ENCODE peak calls at places on chromosomes 7 and 10, in six cellular contexts. One of them, this sample, is unnamed.

GRCh38 chr7:107203607-107204006 is 34.8 kb downstream of the HBP1 start:
- DNase-seq in activated CD4-positive, alpha-beta T cell treated with anti-CD3 and anti-CD28 coated beads for 48 hours: no peak
- DNase-seq in cerebellar nuclear complex: no peak
- DNase-seq in HL-60: no peak
- DNase-seq in epithelial cell of esophagus: no peak
- DNase-seq in iris pigment epithelial cell: no peak
- DNase-seq in this sample: no peak

GRCh38 chr10:110629680-110630191 is 14.4 kb upstream of the RBM20 start:
- DNase-seq in epithelial cell of esophagus: peak
- DNase-seq in iris pigment epithelial cell: peak
- DNase-seq in activated CD4-positive, alpha-beta T cell treated with anti-CD3 and anti-CD28 coated beads for 48 hours: no peak
- DNase-seq in cerebellar nuclear complex: no peak
- DNase-seq in HL-60: no peak
- DNase-seq in this sample: peak

GRCh38 chr7:21819048-21819447 is 126.7 kb downstream of the CDCA7L start:
- DNase-seq in iris pigment epithelial cell: no peak
- DNase-seq in cerebellar nuclear complex: no peak
- DNase-seq in HL-60: no peak
- DNase-seq in activated CD4-positive, alpha-beta T cell treated with anti-CD3 and anti-CD28 coated beads for 48 hours: peak
- DNase-seq in epithelial cell of esophagus: no peak
- DNase-seq in this sample: no peak

GRCh38 chr7:107045195-107045960 is 873 bp downstream of the PRKAR2B start:
- DNase-seq in iris pigment epithelial cell: no peak
- DNase-seq in activated CD4-positive, alpha-beta T cell treated with anti-CD3 and anti-CD28 coated beads for 48 hours: no peak
- DNase-seq in epithelial cell of esophagus: no peak
- DNase-seq in HL-60: no peak
- DNase-seq in cerebellar nuclear complex: peak
- DNase-seq in this sample: no peak

GRCh38 chr10:5043716-5044115 is 40.1 kb upstream of the AKR1C2 start:
- DNase-seq in cerebellar nuclear complex: no peak
- DNase-seq in iris pigment epithelial cell: peak
- DNase-seq in HL-60: no peak
- DNase-seq in activated CD4-positive, alpha-beta T cell treated with anti-CD3 and anti-CD28 coated beads for 48 hours: no peak
- DNase-seq in epithelial cell of esophagus: peak
- DNase-seq in this sample: no peak

GRCh38 chr7:117072620-117073118 is 119.4 kb downstream of the ST7 start:
- DNase-seq in HL-60: no peak
- DNase-seq in epithelial cell of esophagus: peak
- DNase-seq in iris pigment epithelial cell: peak
- DNase-seq in cerebellar nuclear complex: peak
- DNase-seq in activated CD4-positive, alpha-beta T cell treated with anti-CD3 and anti-CD28 coated beads for 48 hours: no peak
- DNase-seq in this sample: no peak

GRCh38 chr10:123854498-123854897 is 37.1 kb downstream of the CPXM2 start:
- DNase-seq in cerebellar nuclear complex: no peak
- DNase-seq in epithelial cell of esophagus: no peak
- DNase-seq in iris pigment epithelial cell: no peak
- DNase-seq in HL-60: no peak
- DNase-seq in activated CD4-positive, alpha-beta T cell treated with anti-CD3 and anti-CD28 coated beads for 48 hours: no peak
- DNase-seq in this sample: no peak

GRCh38 chr7:11540271-11540761 is 291.7 kb downstream of the THSD7A start:
- DNase-seq in HL-60: no peak
- DNase-seq in activated CD4-positive, alpha-beta T cell treated with anti-CD3 and anti-CD28 coated beads for 48 hours: no peak
- DNase-seq in epithelial cell of esophagus: peak
- DNase-seq in cerebellar nuclear complex: no peak
- DNase-seq in iris pigment epithelial cell: peak
- DNase-seq in this sample: no peak

GRCh38 chr7:87474533-87475358 is 734 bp downstream of the ABCB4 start:
- DNase-seq in iris pigment epithelial cell: peak
- DNase-seq in HL-60: peak
- DNase-seq in cerebellar nuclear complex: no peak
- DNase-seq in epithelial cell of esophagus: no peak
- DNase-seq in activated CD4-positive, alpha-beta T cell treated with anti-CD3 and anti-CD28 coated beads for 48 hours: no peak
- DNase-seq in this sample: no peak

GRCh38 chr7:40714338-40715052 is 579.7 kb downstream of the SUGCT start:
- DNase-seq in activated CD4-positive, alpha-beta T cell treated with anti-CD3 and anti-CD28 coated beads for 48 hours: no peak
- DNase-seq in cerebellar nuclear complex: no peak
- DNase-seq in iris pigment epithelial cell: no peak
- DNase-seq in HL-60: no peak
- DNase-seq in epithelial cell of esophagus: no peak
- DNase-seq in this sample: no peak

GRCh38 chr7:129609666-129610065 is 1.9 kb upstream of the NRF1 start:
- DNase-seq in HL-60: no peak
- DNase-seq in activated CD4-positive, alpha-beta T cell treated with anti-CD3 and anti-CD28 coated beads for 48 hours: no peak
- DNase-seq in epithelial cell of esophagus: no peak
- DNase-seq in cerebellar nuclear complex: no peak
- DNase-seq in iris pigment epithelial cell: no peak
- DNase-seq in this sample: no peak